ENCODE peak calls at places on chromosomes 3 and 15, in eight cellular contexts. V, H, F, U, M, P, W and A are unnamed samples.
A peak's percentile ranks its signal among the peaks of the same experiment; 100 is the strongest.

GRCh38 chr3:184568918-184569829 is 7.6 kb downstream of the EPHB3 start:
- DNase-seq in V (peak; percentile 80), H (peak; percentile 99), F (peak; percentile 94), U (peak; percentile 14), M (peak; percentile 97), P (peak; percentile 82), W (no peak), A (peak; percentile 98)

GRCh38 chr15:85689729-85690128 is 105.0 kb downstream of the KLHL25 start:
- DNase-seq in V (peak; percentile 33), H (peak; percentile 59), F (no peak), U (peak; percentile 85), M (peak; percentile 72), P (no peak), W (no peak), A (no peak)

GRCh38 chr3:122944671-122945151 is 82.9 kb downstream of the SEMA5B start:
- DNase-seq in V (no peak), H (peak; percentile 60), F (peak; percentile 29), U (no peak), M (peak; percentile 83), P (no peak), W (no peak), A (peak; percentile 86)

GRCh38 chr15:64460737-64461576 is 579 bp downstream of the ZNF609 start:
- DNase-seq in V (peak; percentile 38), H (peak; percentile 85), F (peak; percentile 56), U (peak; percentile 75), M (peak; percentile 88), P (peak; percentile 27), W (no peak), A (peak; percentile 93)

GRCh38 chr3:188236241-188236640 is 82.3 kb downstream of the LPP start:
- DNase-seq in V (no peak), H (no peak), F (no peak), U (no peak), M (no peak), P (no peak), W (no peak), A (no peak)

GRCh38 chr3:30952786-30953185 is 58.3 kb upstream of the GADL1 start:
- DNase-seq in V (no peak), H (peak; percentile 77), F (peak; percentile 8), U (no peak), M (no peak), P (no peak), W (no peak), A (no peak)

GRCh38 chr3:15287565-15288330 is 44.6 kb downstream of the SH3BP5 start:
- DNase-seq in V (peak; percentile 45), H (peak; percentile 89), F (peak; percentile 79), U (no peak), M (peak; percentile 99), P (peak; percentile 46), W (no peak), A (peak; percentile 93)

GRCh38 chr3:78659386-78659987 is 1108.3 kb downstream of the ROBO1 start:
- DNase-seq in V (no peak), H (peak; percentile 37), F (no peak), U (peak; percentile 52), M (peak; percentile 62), P (no peak), W (no peak), A (peak; percentile 23)

GRCh38 chr3:170553788-170554620 is 31.9 kb downstream of the SLC7A14 start:
- DNase-seq in V (no peak), H (peak; percentile 24), F (no peak), U (peak; percentile 25), M (peak; percentile 39), P (no peak), W (no peak), A (no peak)

GRCh38 chr3:60228823-60229222 is 1022.4 kb downstream of the FHIT start:
- DNase-seq in V (no peak), H (no peak), F (no peak), U (no peak), M (no peak), P (no peak), W (no peak), A (no peak)

GRCh38 chr3:126607214-126607908 is 47.6 kb downstream of the TXNRD3 start:
- DNase-seq in V (no peak), H (peak; percentile 52), F (peak; percentile 14), U (peak; percentile 59), M (peak; percentile 72), P (no peak), W (no peak), A (peak; percentile 74)

GRCh38 chr3:77411334-77411733 is 371.4 kb downstream of the ROBO2 start:
- DNase-seq in V (no peak), H (no peak), F (no peak), U (no peak), M (no peak), P (no peak), W (no peak), A (no peak)

GRCh38 chr15:101579766-101580165 is 72.4 kb downstream of the TM2D3 start:
- DNase-seq in V (no peak), H (no peak), F (peak; percentile 10), U (peak; percentile 43), M (peak; percentile 25), P (no peak), W (no peak), A (peak; percentile 91)

GRCh38 chr3:133295199-133295901 is 104.5 kb upstream of the BFSP2 start:
- DNase-seq in V (no peak), H (peak; percentile 37), F (no peak), U (peak; percentile 28), M (peak; percentile 49), P (no peak), W (no peak), A (no peak)

GRCh38 chr3:28667646-28668376 is 319.2 kb upstream of the AZI2 start:
- DNase-seq in V (peak; percentile 48), H (peak; percentile 58), F (peak; percentile 2), U (peak; percentile 79), M (peak; percentile 66), P (peak; percentile 75), W (no peak), A (peak; percentile 78)

GRCh38 chr3:122928396-122929187 is 99.0 kb downstream of the SEMA5B start:
- DNase-seq in V (no peak), H (no peak), F (no peak), U (no peak), M (no peak), P (no peak), W (no peak), A (peak; percentile 57)

GRCh38 chr3:178804606-178805005 is 267.0 kb downstream of the ZMAT3 start:
- DNase-seq in V (no peak), H (no peak), F (no peak), U (no peak), M (no peak), P (no peak), W (no peak), A (no peak)

DNA sequence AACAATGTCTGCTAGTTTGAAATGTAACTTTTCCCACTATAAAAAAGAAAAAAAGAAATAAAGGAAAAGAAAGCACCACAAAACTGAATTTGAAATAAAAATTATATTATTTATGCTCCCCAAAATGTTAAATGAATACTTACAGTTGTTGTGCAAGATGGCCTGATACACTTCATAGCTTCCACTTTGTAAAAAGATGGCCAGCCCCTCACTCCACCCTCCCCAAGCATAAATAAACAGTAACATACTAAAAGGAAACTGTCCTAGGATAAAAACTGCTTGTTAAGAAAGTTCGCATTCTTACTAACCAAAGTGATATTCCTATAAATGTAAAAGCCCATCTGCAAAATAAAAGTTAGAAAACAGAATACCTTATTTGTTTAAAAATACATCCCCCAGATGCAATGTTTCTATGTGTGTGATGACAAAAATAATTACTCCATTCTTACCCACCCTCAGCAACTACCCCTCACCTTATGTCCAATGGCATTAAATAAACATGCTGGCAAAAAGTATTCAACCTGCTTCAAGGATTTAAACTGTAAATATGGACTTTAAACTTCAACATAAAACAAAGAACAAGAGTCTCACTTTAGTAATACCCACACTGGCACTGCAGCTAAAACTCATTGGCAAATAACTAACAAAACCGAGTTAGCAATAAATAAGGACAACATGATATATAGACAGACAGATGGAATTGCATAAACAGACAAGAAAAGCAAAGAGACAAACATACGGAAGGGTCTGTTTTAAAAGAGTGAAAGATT is 47.8 kb downstream of the ZBTB20 start:
- DNase-seq in V (no peak), H (no peak), F (no peak), U (peak; percentile 36), M (no peak), P (no peak), W (no peak), A (peak; percentile 41)
- H3K4me3 ChIP-seq in V (peak overlapping the region; percentile 4), H (peak overlapping the region; percentile 55), F (no peak overlapping the region), U (no peak overlapping the region), M (peak overlapping the region; percentile 41), P (peak overlapping the region; percentile 22), W (peak overlapping the region; percentile 60), A (peak overlapping the region; percentile 64)

GRCh38 chr3:160049570-160049969 is 60.9 kb downstream of the IL12A start:
- DNase-seq in V (no peak), H (no peak), F (no peak), U (no peak), M (no peak), P (no peak), W (no peak), A (no peak)

GRCh38 chr3:160055659-160056058 is 67.0 kb downstream of the IL12A start:
- DNase-seq in V (no peak), H (no peak), F (no peak), U (no peak), M (no peak), P (no peak), W (no peak), A (no peak)

GRCh38 chr3:160053048-160053391 is 64.4 kb downstream of the IL12A start:
- DNase-seq in V (no peak), H (no peak), F (no peak), U (no peak), M (no peak), P (no peak), W (no peak), A (no peak)

GRCh38 chr3:160050019-160050418 is 61.4 kb downstream of the IL12A start:
- DNase-seq in V (no peak), H (no peak), F (no peak), U (no peak), M (no peak), P (no peak), W (no peak), A (no peak)

GRCh38 chr3:160052385-160053047 is 63.9 kb downstream of the IL12A start:
- DNase-seq in V (no peak), H (peak; percentile 13), F (no peak), U (no peak), M (no peak), P (peak; percentile 13), W (no peak), A (no peak)
- H3K4me3 ChIP-seq in V (no peak overlapping the region), H (no peak overlapping the region), F (no peak overlapping the region), U (no peak overlapping the region), M (no peak overlapping the region), P (no peak overlapping the region), W (peak overlapping the region; percentile 35), A (peak overlapping the region; percentile 31)

GRCh38 chr15:95495033-95495541 is 835.4 kb upstream of the NR2F2 start:
- DNase-seq in V (no peak), H (peak; percentile 3), F (no peak), U (no peak), M (no peak), P (no peak), W (peak; percentile 44), A (peak; percentile 44)
- H3K4me3 ChIP-seq in V (no peak overlapping the region), H (no peak overlapping the region), F (peak overlapping the region; percentile 20), U (no peak overlapping the region), M (no peak overlapping the region), P (no peak overlapping the region), W (peak overlapping the region; percentile 43), A (no peak overlapping the region)

DNA sequence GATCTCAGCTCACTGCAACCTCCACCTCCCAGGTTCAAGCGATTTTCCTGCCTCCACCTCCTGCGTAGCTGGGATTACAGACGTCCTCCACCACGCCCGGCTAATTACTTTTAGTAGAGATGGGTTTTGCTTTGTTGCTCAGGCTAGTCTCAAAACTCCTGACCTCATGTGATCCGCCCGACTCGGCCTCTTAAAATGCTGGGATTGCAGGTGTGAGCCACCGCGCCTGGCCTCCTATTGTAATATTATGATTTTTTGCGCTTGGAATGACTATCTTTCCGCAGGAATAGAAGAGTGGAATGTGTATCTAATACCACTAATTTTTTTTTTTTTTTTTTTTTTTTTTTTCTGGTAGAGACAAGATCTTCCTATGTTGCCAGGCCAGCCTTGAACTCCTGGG is 1.8 kb downstream of the ARL8B start:
- DNase-seq in V (no peak), H (no peak), F (no peak), U (no peak), M (no peak), P (no peak), W (no peak), A (no peak)
- H3K4me3 ChIP-seq in V (no peak overlapping the region), H (peak overlapping the region; percentile 96), F (peak overlapping the region; percentile 99), U (no peak overlapping the region), M (peak overlapping the region; percentile 94), P (no peak overlapping the region), W (peak overlapping the region; percentile 100), A (peak overlapping the region; percentile 100)